ENCODE peak calls at places on chromosomes 16 and 17, in eight cellular contexts. K is cardiac fibroblast, T is WTC11, I is BJ, V is AG09319, H is bronchial epithelial cell, R is AG04450, L is adrenal gland. M is an unnamed sample.

GRCh38 chr16:28873543-28874201 is 4.6 kb upstream of the ATP2A1 start:
- DNase-seq in K (no peak), V (no peak), I (no peak), R (no peak), H (no peak), T (peak; percentile 77), L (no peak), M (peak; percentile 83)

GRCh38 chr16:78939600-78939999 is 660.9 kb downstream of the MAF start:
- DNase-seq in K (no peak), R (no peak), V (no peak), H (no peak), T (no peak), I (no peak), L (no peak), M (no peak)

GRCh38 chr17:68248199-68248825 is 469 bp downstream of the AMZ2 start:
- DNase-seq in I (no peak), V (peak; percentile 47), R (no peak), H (peak; percentile 76), L (peak; percentile 59), K (peak; percentile 82), T (no peak), M (no peak)

GRCh38 chr16:56301391-56301850 is 110.1 kb downstream of the GNAO1 start:
- DNase-seq in T (no peak), H (no peak), V (no peak), R (no peak), I (peak; percentile 37), L (no peak), K (peak; percentile 40), M (no peak)

GRCh38 chr16:78211951-78212350 is 112.5 kb downstream of the WWOX start:
- DNase-seq in V (no peak), T (peak; percentile 30), H (peak; percentile 89), R (no peak), L (no peak), I (no peak), K (no peak), M (no peak)

GRCh38 chr17:82884923-82885322 is 45.1 kb upstream of the ZNF750 start:
- DNase-seq in H (no peak), I (no peak), L (no peak), T (no peak), V (no peak), R (no peak), K (no peak), M (no peak)

GRCh38 chr16:20904507-20905079 is 4.0 kb downstream of the LYRM1 start:
- DNase-seq in K (peak; percentile 89), I (no peak), L (no peak), T (no peak), V (no peak), R (no peak), H (peak; percentile 69), M (peak; percentile 33)

GRCh38 chr16:75011634-75012307 is 12.9 kb downstream of the ZNRF1 start:
- DNase-seq in V (peak; percentile 49), K (peak; percentile 88), T (no peak), I (peak; percentile 81), R (peak; percentile 51), H (peak; percentile 97), L (no peak), M (peak; percentile 60)

GRCh38 chr16:4572715-4573114 is 16.6 kb downstream of the C16orf96 start:
- DNase-seq in R (no peak), K (peak; percentile 24), H (no peak), I (no peak), T (no peak), V (no peak), L (peak; percentile 27), M (no peak)

GRCh38 chr17:36807496-36808180 is 129.6 kb upstream of the LHX1 start:
- DNase-seq in T (peak; percentile 47), I (no peak), H (no peak), L (no peak), V (no peak), K (no peak), R (no peak), M (no peak)

GRCh38 chr16:54443352-54443751 is 156.8 kb upstream of the IRX3 start:
- DNase-seq in T (no peak), H (no peak), L (no peak), I (no peak), V (no peak), K (no peak), R (no peak), M (no peak)

GRCh38 chr16:8430401-8430800 is 159.9 kb downstream of the TMEM114 start:
- DNase-seq in V (no peak), T (no peak), R (no peak), H (no peak), I (no peak), L (no peak), K (no peak), M (no peak)

GRCh38 chr17:7932483-7932891 is 481 bp downstream of the CNTROB start:
- DNase-seq in H (peak; percentile 18), R (no peak), K (peak; percentile 31), V (no peak), T (peak; percentile 22), L (peak; percentile 32), I (no peak), M (peak; percentile 60)

GRCh38 chr17:7931709-7932482 is at the start of the genes CNTROB and TRAPPC1:
- DNase-seq in L (peak; percentile 99), I (peak; percentile 97), K (peak; percentile 99), R (peak; percentile 97), V (peak; percentile 98), H (peak; percentile 97), T (peak; percentile 98), M (peak; percentile 100)

GRCh38 chr17:7930841-7931631 is 710 bp downstream of the TRAPPC1 start:
- DNase-seq in I (no peak), L (no peak), V (no peak), T (no peak), K (no peak), R (no peak), H (no peak), M (no peak)

GRCh38 chr17:7935859-7936258 is 3.9 kb downstream of the CNTROB start:
- DNase-seq in V (no peak), H (no peak), I (no peak), L (no peak), T (no peak), K (no peak), R (no peak), M (no peak)

GRCh38 chr17:7932949-7933348 is 943 bp downstream of the CNTROB start:
- DNase-seq in K (peak; percentile 60), H (peak; percentile 40), V (no peak), L (peak; percentile 48), I (no peak), R (no peak), T (peak; percentile 26), M (peak; percentile 66)
- TF ChIP-seq CTCF in K (peak; percentile 45), H (peak; percentile 42), V (peak; percentile 31), L (no peak), I (peak; percentile 49), R (peak; percentile 48), T (no peak), M (peak; percentile 33)

GRCh38 chr17:77435272-77436057 is 294.7 kb downstream of the SEC14L1 start:
- DNase-seq in V (no peak), T (no peak), L (no peak), K (no peak), I (no peak), R (no peak), H (no peak), M (no peak)
- TF ChIP-seq CTCF in V (no peak), T (no peak), L (no peak), K (no peak), I (no peak), R (no peak), H (no peak), M (no peak)

GRCh38 chr16:48542020-48542473 is 67.9 kb downstream of the N4BP1 start:
- DNase-seq in K (peak; percentile 79), T (no peak), V (no peak), H (peak; percentile 51), L (peak; percentile 69), I (no peak), R (no peak), M (no peak)
- TF ChIP-seq CTCF in K (peak; percentile 57), T (no peak), V (peak; percentile 73), H (peak; percentile 74), L (peak; percentile 36), I (peak; percentile 71), R (peak; percentile 66), M (peak; percentile 53)

DNA sequence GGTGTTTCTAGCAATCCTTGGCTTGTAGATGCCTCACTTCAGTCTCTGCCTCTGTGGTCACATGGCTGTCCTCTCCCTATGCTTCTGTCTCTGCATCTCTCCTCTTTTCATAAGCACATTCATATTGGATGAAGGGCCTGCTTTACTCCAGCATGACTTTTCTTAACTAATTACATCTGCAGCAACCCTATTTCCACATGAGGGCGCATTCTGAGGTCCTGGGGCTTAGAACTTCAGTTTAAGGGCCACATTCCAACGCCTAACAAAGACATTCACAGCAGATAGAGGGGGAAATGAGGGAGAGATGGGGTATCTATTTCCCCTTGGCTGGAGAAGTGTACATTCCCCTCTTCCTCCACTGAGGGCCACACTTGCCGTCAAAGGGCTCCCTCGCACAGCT is 489.1 kb upstream of the SALL1 start:
- DNase-seq in I (no peak), T (no peak), R (no peak), H (no peak), V (no peak), K (no peak), L (no peak), M (no peak)
- TF ChIP-seq CTCF in I (no peak), T (no peak), R (no peak), H (no peak), V (no peak), K (no peak), L (no peak), M (no peak)

GRCh38 chr17:43211480-43212402 is at the start of gene TMEM106A:
- DNase-seq in R (peak; percentile 67), T (peak; percentile 75), H (peak; percentile 80), V (peak; percentile 69), K (peak; percentile 92), L (peak; percentile 82), I (peak; percentile 28), M (peak; percentile 91)
- TF ChIP-seq CTCF in R (peak; percentile 44), T (no peak), H (peak; percentile 31), V (peak; percentile 34), K (peak; percentile 52), L (no peak), I (peak; percentile 53), M (peak; percentile 26)

GRCh38 chr17:57772774-57773173 is 27.7 kb upstream of the CCDC182 start:
- DNase-seq in R (no peak), T (no peak), K (no peak), I (no peak), V (no peak), L (no peak), H (no peak), M (no peak)
- TF ChIP-seq CTCF in R (no peak), T (no peak), K (no peak), I (no peak), V (no peak), L (no peak), H (no peak), M (no peak)

GRCh38 chr16:2180461-2180860 is 15.9 kb downstream of the CASKIN1 start:
- DNase-seq in K (no peak), T (no peak), R (no peak), L (no peak), V (no peak), I (no peak), H (no peak), M (no peak)
- TF ChIP-seq CTCF in K (no peak), T (no peak), R (no peak), L (no peak), V (no peak), I (no peak), H (no peak), M (no peak)

GRCh38 chr17:81460856-81461460 is 51.6 kb downstream of the ACTG1 start:
- DNase-seq in K (no peak), L (no peak), V (no peak), H (no peak), I (no peak), R (no peak), T (no peak), M (no peak)
- TF ChIP-seq CTCF in K (no peak), L (no peak), V (no peak), H (no peak), I (no peak), R (no peak), T (no peak), M (no peak)

M was measured in GM13977.